ENCODE peak calls at places on chromosome 6, in four cellular contexts. One of them, this sample, is unnamed.

GRCh38 chr6:37049990-37050853 is 44.8 kb downstream of the FGD2 start:
- DNase-seq in mucosa of descending colon: peak; percentile 67
- DNase-seq in glutamatergic neuron: no peak
- DNase-seq in psoas muscle: peak; percentile 68
- DNase-seq in this sample: no peak

GRCh38 chr6:80607814-80608391 is 501.4 kb downstream of the BCKDHB start:
- DNase-seq in mucosa of descending colon: no peak
- DNase-seq in glutamatergic neuron: no peak
- DNase-seq in psoas muscle: no peak
- DNase-seq in this sample: no peak

GRCh38 chr6:44289726-44290125 is 19.5 kb downstream of the TMEM151B start:
- DNase-seq in mucosa of descending colon: no peak
- DNase-seq in glutamatergic neuron: no peak
- DNase-seq in psoas muscle: no peak
- DNase-seq in this sample: no peak

GRCh38 chr6:166662690-166663089 is 35.6 kb upstream of the RPS6KA2 start:
- DNase-seq in mucosa of descending colon: no peak
- DNase-seq in glutamatergic neuron: no peak
- DNase-seq in psoas muscle: no peak
- DNase-seq in this sample: no peak

GRCh38 chr6:96841241-96841824 is 4.1 kb upstream of the GPR63 start:
- DNase-seq in mucosa of descending colon: no peak
- DNase-seq in glutamatergic neuron: no peak
- DNase-seq in psoas muscle: no peak
- DNase-seq in this sample: no peak

GRCh38 chr6:51184046-51184445 is 365.4 kb downstream of the TFAP2B start:
- DNase-seq in mucosa of descending colon: no peak
- DNase-seq in glutamatergic neuron: no peak
- DNase-seq in psoas muscle: no peak
- DNase-seq in this sample: no peak

GRCh38 chr6:42988486-42989020 is 4.2 kb downstream of the PPP2R5D start:
- DNase-seq in mucosa of descending colon: no peak
- DNase-seq in glutamatergic neuron: no peak
- DNase-seq in psoas muscle: no peak
- DNase-seq in this sample: no peak

GRCh38 chr6:125198285-125199009 is 44.9 kb downstream of the TPD52L1 start:
- DNase-seq in mucosa of descending colon: no peak
- DNase-seq in glutamatergic neuron: no peak
- DNase-seq in psoas muscle: no peak
- DNase-seq in this sample: no peak

GRCh38 chr6:12479451-12479850 is 189.3 kb downstream of the EDN1 start:
- DNase-seq in mucosa of descending colon: no peak
- DNase-seq in glutamatergic neuron: no peak
- DNase-seq in psoas muscle: no peak
- DNase-seq in this sample: no peak
- TF ChIP-seq CTCF in mucosa of descending colon: no peak
- TF ChIP-seq CTCF in glutamatergic neuron: no peak
- TF ChIP-seq CTCF in psoas muscle: no peak
- TF ChIP-seq CTCF in this sample: no peak

DNA sequence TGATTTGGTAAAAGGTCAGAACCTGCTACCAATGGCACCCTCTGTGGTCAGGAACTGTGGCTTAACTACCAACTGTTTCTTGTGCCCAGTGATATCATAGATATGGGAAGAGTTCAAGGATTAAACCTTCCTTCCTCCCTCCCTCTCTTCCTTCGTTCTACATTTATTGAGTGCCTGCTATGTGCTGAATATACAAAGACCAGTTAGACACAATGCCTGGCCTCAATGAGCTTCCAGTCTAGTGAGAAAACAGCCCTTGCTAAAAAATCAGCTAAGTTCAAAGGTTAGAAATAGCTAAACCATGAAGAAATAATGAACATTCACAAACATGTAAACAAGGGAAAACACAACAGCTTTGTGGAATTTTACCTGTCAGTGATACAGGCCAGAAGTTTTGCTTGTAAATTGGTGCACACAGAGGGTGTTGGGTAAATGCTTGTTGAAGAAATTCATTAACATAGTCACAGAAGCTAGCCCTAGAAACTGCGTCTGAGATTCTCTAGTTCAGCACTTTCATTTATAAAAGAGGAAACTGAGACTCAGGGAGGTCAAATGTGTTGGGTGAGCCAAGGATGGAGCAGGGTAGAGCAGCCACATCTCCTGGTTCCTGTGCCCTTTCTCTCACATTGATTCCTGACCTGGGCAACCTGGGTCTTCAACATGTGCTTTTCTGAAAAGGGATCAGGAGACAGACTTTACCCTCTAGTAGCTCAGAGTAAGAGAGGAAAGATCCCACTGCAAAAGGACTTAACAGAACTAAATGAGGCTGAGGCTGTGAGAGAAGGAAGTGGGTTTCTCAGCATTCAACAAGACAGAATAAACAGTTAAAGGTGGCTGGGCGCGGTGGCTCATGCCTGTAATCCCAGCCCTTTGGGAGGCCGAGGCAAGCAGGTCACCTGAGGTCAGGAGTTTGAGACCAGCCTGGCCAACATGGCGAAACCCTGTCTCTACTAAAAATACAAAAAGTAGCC is 14.4 kb upstream of the FOXO3 start:
- DNase-seq in mucosa of descending colon: no peak
- DNase-seq in glutamatergic neuron: no peak
- DNase-seq in psoas muscle: no peak
- DNase-seq in this sample: no peak
- TF ChIP-seq CTCF in mucosa of descending colon: no peak
- TF ChIP-seq CTCF in glutamatergic neuron: no peak
- TF ChIP-seq CTCF in psoas muscle: no peak
- TF ChIP-seq CTCF in this sample: no peak

DNA sequence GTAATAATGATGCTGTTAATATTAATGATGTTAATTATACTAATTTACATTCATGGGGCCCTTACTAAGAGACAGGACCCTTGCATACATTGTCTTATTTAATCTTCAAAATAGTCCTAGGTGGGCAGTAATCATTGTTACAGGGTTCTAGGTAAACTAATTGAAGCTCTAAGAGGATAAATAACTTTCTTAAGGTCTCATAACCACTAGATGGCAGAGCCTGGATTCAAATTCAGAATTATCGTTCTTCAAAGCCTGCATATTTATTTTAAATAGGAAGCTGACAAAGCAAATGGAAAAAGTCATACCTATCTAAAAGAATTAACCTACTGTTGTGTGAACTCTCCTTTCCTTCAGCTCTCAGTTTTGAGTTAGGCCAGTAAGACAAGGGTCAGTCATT is 23.5 kb downstream of the PTCHD4 start:
- DNase-seq in mucosa of descending colon: no peak
- DNase-seq in glutamatergic neuron: no peak
- DNase-seq in psoas muscle: no peak
- DNase-seq in this sample: no peak
- TF ChIP-seq CTCF in mucosa of descending colon: no peak
- TF ChIP-seq CTCF in glutamatergic neuron: no peak
- TF ChIP-seq CTCF in psoas muscle: peak; percentile 22
- TF ChIP-seq CTCF in this sample: peak; percentile 49

GRCh38 chr6:49423817-49424216 is 39.2 kb downstream of the MMUT start:
- DNase-seq in mucosa of descending colon: no peak
- DNase-seq in glutamatergic neuron: no peak
- DNase-seq in psoas muscle: no peak
- DNase-seq in this sample: no peak
- TF ChIP-seq CTCF in mucosa of descending colon: no peak
- TF ChIP-seq CTCF in glutamatergic neuron: no peak
- TF ChIP-seq CTCF in psoas muscle: no peak
- TF ChIP-seq CTCF in this sample: no peak

DNA sequence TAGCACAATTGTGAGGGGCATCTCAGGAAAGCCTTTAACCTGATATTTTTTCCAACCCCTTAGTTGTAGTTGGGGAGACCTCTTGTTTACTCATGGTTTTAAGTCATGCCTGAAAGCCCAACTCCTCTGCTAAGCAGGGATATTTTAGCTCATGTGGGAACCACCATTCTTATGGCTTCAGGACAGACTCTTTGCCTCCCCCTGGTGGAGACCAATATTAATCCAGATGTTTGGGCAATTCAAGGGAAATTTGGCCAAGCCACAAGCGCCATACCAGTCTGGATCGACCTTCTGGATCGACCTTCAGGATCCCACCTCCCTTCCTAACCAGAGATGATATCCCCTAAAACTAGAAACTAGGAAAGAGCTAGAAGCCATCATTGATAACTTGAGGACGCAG is 211.2 kb downstream of the C6orf118 start:
- DNase-seq in mucosa of descending colon: no peak
- DNase-seq in glutamatergic neuron: no peak
- DNase-seq in psoas muscle: no peak
- DNase-seq in this sample: no peak
- TF ChIP-seq CTCF in mucosa of descending colon: no peak
- TF ChIP-seq CTCF in glutamatergic neuron: no peak
- TF ChIP-seq CTCF in psoas muscle: no peak
- TF ChIP-seq CTCF in this sample: peak; percentile 48

GRCh38 chr6:1313755-1314503 is 2.0 kb downstream of the FOXQ1 start:
- DNase-seq in mucosa of descending colon: peak; percentile 61
- DNase-seq in glutamatergic neuron: peak; percentile 75
- DNase-seq in psoas muscle: no peak
- DNase-seq in this sample: no peak
- TF ChIP-seq CTCF in mucosa of descending colon: peak; percentile 34
- TF ChIP-seq CTCF in glutamatergic neuron: peak; percentile 72
- TF ChIP-seq CTCF in psoas muscle: peak; percentile 42
- TF ChIP-seq CTCF in this sample: peak; percentile 66

GRCh38 chr6:45721665-45722064 is 294.0 kb downstream of the CLIC5 start:
- DNase-seq in mucosa of descending colon: no peak
- DNase-seq in glutamatergic neuron: no peak
- DNase-seq in psoas muscle: no peak
- DNase-seq in this sample: no peak
- TF ChIP-seq CTCF in mucosa of descending colon: no peak
- TF ChIP-seq CTCF in glutamatergic neuron: no peak
- TF ChIP-seq CTCF in psoas muscle: no peak
- TF ChIP-seq CTCF in this sample: no peak

GRCh38 chr6:116113386-116113785 is 12.5 kb downstream of the COL10A1 start:
- DNase-seq in mucosa of descending colon: no peak
- DNase-seq in glutamatergic neuron: no peak
- DNase-seq in psoas muscle: no peak
- DNase-seq in this sample: no peak

GRCh38 chr6:116118608-116119007 is 7.3 kb downstream of the COL10A1 start:
- DNase-seq in mucosa of descending colon: no peak
- DNase-seq in glutamatergic neuron: no peak
- DNase-seq in psoas muscle: no peak
- DNase-seq in this sample: no peak

GRCh38 chr6:116111552-116112528 is 11.2 kb downstream of the NT5DC1 start:
- DNase-seq in mucosa of descending colon: peak; percentile 45
- DNase-seq in glutamatergic neuron: peak; percentile 55
- DNase-seq in psoas muscle: no peak
- DNase-seq in this sample: peak; percentile 16

GRCh38 chr6:116120430-116120829 is 5.5 kb downstream of the COL10A1 start:
- DNase-seq in mucosa of descending colon: no peak
- DNase-seq in glutamatergic neuron: no peak
- DNase-seq in psoas muscle: no peak
- DNase-seq in this sample: no peak

GRCh38 chr6:116115781-116116180 is 10.2 kb downstream of the COL10A1 start:
- DNase-seq in mucosa of descending colon: no peak
- DNase-seq in glutamatergic neuron: no peak
- DNase-seq in psoas muscle: no peak
- DNase-seq in this sample: no peak
- TF ChIP-seq CTCF in mucosa of descending colon: no peak
- TF ChIP-seq CTCF in glutamatergic neuron: peak; percentile 33
- TF ChIP-seq CTCF in psoas muscle: no peak
- TF ChIP-seq CTCF in this sample: peak; percentile 61

DNA sequence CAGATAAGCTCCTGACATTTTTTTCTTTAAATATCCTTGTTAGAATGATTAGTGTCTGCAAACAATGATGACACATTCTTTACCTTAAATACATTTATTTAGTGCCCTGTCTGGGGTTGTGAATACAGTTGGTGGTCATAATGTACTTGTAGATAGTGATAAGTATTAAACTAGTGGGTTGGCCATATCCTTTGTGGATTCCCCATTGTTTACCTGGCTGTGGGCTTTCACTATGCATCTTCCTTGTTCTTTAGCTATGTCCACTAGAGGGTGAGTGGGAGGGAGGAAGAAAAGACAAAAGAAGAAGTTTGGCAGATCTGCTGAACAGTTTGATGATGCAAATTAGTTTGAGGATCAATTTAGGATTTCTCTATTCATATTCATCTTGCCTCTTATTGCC is 15.7 kb downstream of the HS3ST5 start:
- DNase-seq in mucosa of descending colon: no peak
- DNase-seq in glutamatergic neuron: no peak
- DNase-seq in psoas muscle: no peak
- DNase-seq in this sample: no peak
- TF ChIP-seq CTCF in mucosa of descending colon: no peak
- TF ChIP-seq CTCF in glutamatergic neuron: no peak
- TF ChIP-seq CTCF in psoas muscle: no peak
- TF ChIP-seq CTCF in this sample: peak; percentile 31

This sample was measured in neural crest cell.